ENCODE peak calls at places on chromosomes 16 and 17, in seven cellular contexts. One of them, this sample, is unnamed.
A peak's percentile ranks its signal among the peaks of the same experiment; 100 is the strongest.

GRCh38 chr16:84061236-84061830 is 18.7 kb upstream of the SLC38A8 start:
- DNase-seq in substantia nigra: no peak
- DNase-seq in T-helper 1 cell: no peak
- DNase-seq in brain microvascular endothelial cell: no peak
- DNase-seq in activated CD4-positive, alpha-beta T cell treated with anti-CD3 and anti-CD28 coated beads for 4 hours: no peak
- DNase-seq in RPMI7951: no peak
- DNase-seq in left colon: no peak
- DNase-seq in this sample: no peak

GRCh38 chr17:78665952-78666920 is 89.0 kb upstream of the DNAH17 start:
- DNase-seq in substantia nigra: no peak
- DNase-seq in T-helper 1 cell: peak; percentile 72
- DNase-seq in brain microvascular endothelial cell: no peak
- DNase-seq in activated CD4-positive, alpha-beta T cell treated with anti-CD3 and anti-CD28 coated beads for 4 hours: peak; percentile 15
- DNase-seq in RPMI7951: no peak
- DNase-seq in left colon: peak; percentile 35
- DNase-seq in this sample: no peak

GRCh38 chr17:30503558-30503957 is 26.4 kb downstream of the GOSR1 start:
- DNase-seq in substantia nigra: no peak
- DNase-seq in T-helper 1 cell: no peak
- DNase-seq in brain microvascular endothelial cell: no peak
- DNase-seq in activated CD4-positive, alpha-beta T cell treated with anti-CD3 and anti-CD28 coated beads for 4 hours: no peak
- DNase-seq in RPMI7951: no peak
- DNase-seq in left colon: no peak
- DNase-seq in this sample: peak; percentile 14

GRCh38 chr16:55846598-55847346 is 13.9 kb upstream of the CES1 start:
- DNase-seq in substantia nigra: no peak
- DNase-seq in T-helper 1 cell: no peak
- DNase-seq in brain microvascular endothelial cell: no peak
- DNase-seq in activated CD4-positive, alpha-beta T cell treated with anti-CD3 and anti-CD28 coated beads for 4 hours: no peak
- DNase-seq in RPMI7951: no peak
- DNase-seq in left colon: no peak
- DNase-seq in this sample: no peak

GRCh38 chr16:1707193-1707790 is 1.3 kb downstream of the MAPK8IP3 start:
- DNase-seq in substantia nigra: no peak
- DNase-seq in T-helper 1 cell: peak; percentile 20
- DNase-seq in brain microvascular endothelial cell: peak; percentile 32
- DNase-seq in activated CD4-positive, alpha-beta T cell treated with anti-CD3 and anti-CD28 coated beads for 4 hours: no peak
- DNase-seq in RPMI7951: peak; percentile 31
- DNase-seq in left colon: no peak
- DNase-seq in this sample: peak; percentile 22

GRCh38 chr17:78242024-78242742 is 10.8 kb downstream of the TMEM235 start:
- DNase-seq in substantia nigra: no peak
- DNase-seq in T-helper 1 cell: no peak
- DNase-seq in brain microvascular endothelial cell: no peak
- DNase-seq in activated CD4-positive, alpha-beta T cell treated with anti-CD3 and anti-CD28 coated beads for 4 hours: no peak
- DNase-seq in RPMI7951: peak; percentile 52
- DNase-seq in left colon: no peak
- DNase-seq in this sample: peak; percentile 53

GRCh38 chr17:48954300-48954755 is 9.7 kb upstream of the SNF8 start:
- DNase-seq in substantia nigra: no peak
- DNase-seq in T-helper 1 cell: no peak
- DNase-seq in brain microvascular endothelial cell: peak; percentile 40
- DNase-seq in activated CD4-positive, alpha-beta T cell treated with anti-CD3 and anti-CD28 coated beads for 4 hours: no peak
- DNase-seq in RPMI7951: peak; percentile 46
- DNase-seq in left colon: peak; percentile 43
- DNase-seq in this sample: no peak

GRCh38 chr16:12455287-12455798 is 348.3 kb downstream of the CPPED1 start:
- DNase-seq in substantia nigra: peak; percentile 75
- DNase-seq in T-helper 1 cell: peak; percentile 60
- DNase-seq in brain microvascular endothelial cell: peak; percentile 59
- DNase-seq in activated CD4-positive, alpha-beta T cell treated with anti-CD3 and anti-CD28 coated beads for 4 hours: peak; percentile 20
- DNase-seq in RPMI7951: peak; percentile 43
- DNase-seq in left colon: peak; percentile 68
- DNase-seq in this sample: peak; percentile 62

GRCh38 chr17:75565066-75565465 is 22.5 kb upstream of the MYO15B start:
- DNase-seq in substantia nigra: no peak
- DNase-seq in T-helper 1 cell: no peak
- DNase-seq in brain microvascular endothelial cell: no peak
- DNase-seq in activated CD4-positive, alpha-beta T cell treated with anti-CD3 and anti-CD28 coated beads for 4 hours: no peak
- DNase-seq in RPMI7951: peak; percentile 54
- DNase-seq in left colon: no peak
- DNase-seq in this sample: no peak